ENCODE peak calls at places on chromosomes 5 and 9, in nine cellular contexts. G, X, D, Q, P, U, R, C and Z are unnamed samples.

GRCh38 chr5:32239385-32239784 is 65.3 kb upstream of the GOLPH3 start:
- DNase-seq in C (no peak), G (no peak), X (no peak), U (no peak), Q (no peak), R (no peak), P (no peak), D (no peak), Z (no peak)

GRCh38 chr9:135963938-135964337 is 2.8 kb upstream of the UBAC1 start:
- DNase-seq in R (no peak), Q (no peak), U (no peak), G (no peak), D (no peak), X (no peak), P (no peak), C (no peak), Z (no peak)

GRCh38 chr5:1643651-1644392 is 120.1 kb upstream of the LPCAT1 start:
- DNase-seq in P (no peak), C (peak), D (no peak), R (no peak), G (no peak), X (no peak), Q (no peak), U (no peak), Z (no peak)

GRCh38 chr9:69671904-69672827 is at the start of gene APBA1:
- DNase-seq in C (no peak), G (peak), P (no peak), Q (no peak), X (peak), U (peak), R (peak), D (peak), Z (peak)

GRCh38 chr5:87110721-87111120 is 157.0 kb upstream of the RASA1 start:
- DNase-seq in C (no peak), R (no peak), Q (no peak), P (no peak), X (no peak), D (no peak), G (no peak), U (no peak), Z (no peak)

GRCh38 chr5:127076730-127077129 is 3.4 kb upstream of the C5orf63 start:
- DNase-seq in Q (no peak), X (no peak), D (no peak), R (no peak), U (no peak), P (no peak), G (peak), C (peak), Z (no peak)

GRCh38 chr9:3740690-3741419 is 215.1 kb upstream of the RFX3 start:
- DNase-seq in G (peak), C (peak), R (no peak), U (no peak), X (no peak), P (no peak), Q (no peak), D (no peak), Z (no peak)

GRCh38 chr9:113756476-113757198 is 119.5 kb upstream of the ZNF618 start:
- DNase-seq in X (no peak), G (no peak), D (no peak), C (no peak), U (no peak), R (no peak), P (no peak), Q (no peak), Z (no peak)

GRCh38 chr5:154197801-154198461 is 7.4 kb downstream of the GALNT10 start:
- DNase-seq in U (no peak), G (peak), D (no peak), R (no peak), X (peak), P (no peak), Q (no peak), C (peak), Z (peak)

GRCh38 chr9:132168347-132168746 is 6.5 kb downstream of the NTNG2 start:
- DNase-seq in C (peak), Q (no peak), G (peak), R (no peak), X (no peak), D (no peak), U (no peak), P (no peak), Z (no peak)

GRCh38 chr9:92660266-92660665 is 9.7 kb downstream of the IPPK start:
- DNase-seq in D (no peak), C (no peak), G (no peak), Q (no peak), R (no peak), X (no peak), P (no peak), U (no peak), Z (no peak)

GRCh38 chr9:133191989-133192388 is 17.1 kb downstream of the OBP2B start:
- DNase-seq in C (no peak), Q (no peak), U (no peak), D (no peak), G (no peak), P (no peak), X (peak), R (no peak), Z (no peak)

GRCh38 chr9:36319183-36319582 is 60.9 kb upstream of the GNE start:
- DNase-seq in P (no peak), Q (no peak), X (no peak), C (no peak), R (no peak), U (no peak), D (no peak), G (no peak), Z (no peak)

GRCh38 chr9:33649463-33649862 is 125.4 kb downstream of the ANKRD18B start:
- DNase-seq in Q (no peak), X (no peak), P (peak), U (no peak), R (no peak), D (no peak), G (no peak), C (no peak), Z (peak)

GRCh38 chr5:14946813-14947640 is 75.4 kb upstream of the ANKH start:
- DNase-seq in G (no peak), C (peak), D (peak), X (peak), Q (no peak), P (peak), R (no peak), U (no peak), Z (peak)

GRCh38 chr5:1186351-1187233 is 14.8 kb upstream of the SLC6A19 start:
- DNase-seq in R (no peak), G (no peak), U (no peak), P (no peak), C (no peak), X (no peak), D (no peak), Q (no peak), Z (no peak)

GRCh38 chr9:110033869-110034268 is 174.1 kb downstream of the C9orf152 start:
- DNase-seq in X (no peak), C (peak), P (no peak), U (no peak), D (no peak), R (no peak), G (no peak), Q (no peak), Z (no peak)

GRCh38 chr5:118405650-118406061 is 582.7 kb downstream of the DTWD2 start:
- DNase-seq in C (no peak), P (no peak), D (peak), G (no peak), Q (no peak), U (no peak), X (no peak), R (no peak), Z (no peak)

GRCh38 chr5:149804478-149805450 is 74.7 kb downstream of the PPARGC1B start:
- DNase-seq in C (no peak), R (no peak), X (no peak), G (no peak), Q (no peak), U (no peak), D (no peak), P (no peak), Z (no peak)

GRCh38 chr5:150081541-150082283 is 4.6 kb downstream of the CSF1R start:
- DNase-seq in P (no peak), U (no peak), X (no peak), Q (no peak), D (peak), R (peak), G (peak), C (no peak), Z (peak)

GRCh38 chr5:161846731-161847130 is 1.2 kb upstream of the GABRA1 start:
- DNase-seq in P (peak), Q (no peak), R (no peak), X (peak), C (peak), D (peak), U (peak), G (no peak), Z (no peak)

GRCh38 chr9:134590240-134591081 is 51.1 kb upstream of the COL5A1 start:
- DNase-seq in D (no peak), C (no peak), U (no peak), Q (no peak), G (no peak), P (no peak), R (no peak), X (no peak), Z (no peak)

GRCh38 chr9:134589748-134590147 is 51.9 kb upstream of the COL5A1 start:
- DNase-seq in R (no peak), U (no peak), C (no peak), G (no peak), P (no peak), D (no peak), Q (no peak), X (no peak), Z (no peak)

GRCh38 chr9:134591082-134591571 is 50.5 kb upstream of the COL5A1 start:
- DNase-seq in U (no peak), C (no peak), X (no peak), P (no peak), R (no peak), D (no peak), Q (no peak), G (no peak), Z (no peak)

GRCh38 chr9:134585021-134585561 is 56.5 kb upstream of the COL5A1 start:
- DNase-seq in G (no peak), D (no peak), P (no peak), C (no peak), Q (no peak), U (peak), X (no peak), R (no peak), Z (no peak)

DNA sequence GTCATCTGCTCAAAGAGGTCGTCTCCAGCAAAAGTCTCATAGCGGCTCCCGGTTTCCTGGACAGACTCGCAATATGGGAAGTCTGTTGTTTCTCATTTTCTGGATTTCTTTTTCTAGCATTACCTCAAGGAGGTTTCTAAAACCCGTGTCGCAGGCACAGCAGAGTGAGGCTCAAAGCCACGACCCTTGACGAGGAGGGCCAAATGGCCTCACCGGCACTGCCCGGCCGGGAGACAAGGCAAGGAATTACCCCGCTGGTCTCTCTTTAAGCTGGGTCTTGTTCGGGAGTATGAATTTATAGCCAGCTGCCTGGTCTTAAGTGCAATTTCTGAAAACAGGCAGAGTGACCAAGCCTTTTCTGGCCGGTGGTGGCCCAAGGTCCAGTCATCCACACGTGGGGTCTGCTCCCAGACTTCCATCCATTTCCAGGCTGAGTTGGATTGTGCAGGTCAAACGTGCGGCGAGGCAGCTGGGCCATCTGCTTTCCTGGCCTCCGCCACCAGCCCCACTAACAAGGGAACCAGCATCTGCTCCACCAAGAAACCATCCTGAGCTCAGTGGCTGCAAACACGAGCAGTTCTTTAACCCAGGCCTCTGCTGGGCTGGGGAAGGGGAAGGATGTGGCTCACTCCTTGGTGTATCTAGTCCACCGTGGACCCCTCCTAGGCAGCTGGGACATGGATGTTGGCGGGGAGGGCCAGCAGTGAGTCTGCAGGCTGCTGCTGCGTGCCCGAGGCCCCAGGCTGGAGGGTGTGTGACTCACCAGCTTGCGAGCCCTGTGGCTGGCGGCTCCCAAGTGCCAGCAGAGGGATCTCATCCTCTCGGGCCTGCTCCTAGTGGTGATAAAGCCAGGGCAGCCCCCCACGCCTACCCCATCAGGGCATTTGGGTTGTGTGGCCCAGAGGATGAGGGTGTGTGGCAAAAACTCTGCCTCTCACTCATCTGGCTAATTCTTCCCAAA is 55.6 kb upstream of the COL5A1 start:
- DNase-seq in U (peak), R (no peak), G (peak), P (no peak), X (peak), C (peak), Q (no peak), D (no peak), Z (no peak)
- TF ChIP-seq CTCF in U (no peak), R (no peak), G (peak), P (no peak), X (no peak), C (peak), Q (peak), D (no peak), Z (no peak)

GRCh38 chr5:91373016-91373415 is 10.1 kb downstream of the ARRDC3 start:
- DNase-seq in Q (no peak), R (no peak), X (no peak), D (no peak), U (no peak), C (no peak), P (no peak), G (no peak), Z (no peak)
- TF ChIP-seq CTCF in Q (no peak), R (no peak), X (no peak), D (no peak), U (no peak), C (no peak), P (no peak), G (no peak), Z (no peak)

DNA sequence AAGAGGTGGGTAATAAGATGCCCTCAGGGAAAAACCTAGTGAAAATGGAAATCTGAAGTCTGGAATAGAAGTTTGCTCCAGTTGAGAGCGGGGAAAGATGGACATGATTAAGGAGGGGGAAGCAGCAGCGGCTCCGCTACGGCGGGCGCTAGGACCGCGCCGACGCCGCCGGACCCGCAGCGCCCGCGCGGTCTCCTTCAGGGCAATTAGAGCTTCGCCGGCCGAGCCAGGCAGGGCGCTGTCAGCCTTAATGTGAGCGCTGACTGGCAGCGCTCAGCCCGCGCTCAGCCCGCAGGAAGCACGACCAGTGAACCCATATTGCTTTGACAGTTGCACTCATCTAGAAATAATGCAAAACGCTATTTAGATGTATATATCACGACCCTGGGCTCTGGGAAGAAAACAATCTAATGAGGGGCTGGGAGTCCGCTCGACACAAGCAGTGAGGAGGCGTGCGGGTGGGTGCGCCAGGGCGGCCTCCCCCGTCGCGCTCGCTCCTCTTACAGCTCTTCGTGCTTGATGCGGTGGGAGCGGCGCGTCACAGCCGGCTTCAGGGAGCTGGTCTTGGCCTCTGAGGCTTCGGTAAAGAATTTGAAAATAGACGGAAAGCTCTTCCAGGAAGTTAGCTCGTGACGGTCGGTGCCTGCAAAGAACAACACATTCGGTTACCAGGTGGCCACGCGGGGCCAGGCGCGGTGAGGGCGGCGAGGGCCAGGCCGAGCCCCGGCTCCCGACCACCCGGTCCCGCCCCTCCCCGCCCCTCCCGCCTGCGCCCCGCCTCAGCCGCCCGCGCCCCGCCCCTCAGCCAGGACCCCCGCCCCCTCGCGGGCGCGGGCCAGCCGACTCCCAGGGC is 37.7 kb downstream of the NR2F1 start:
- DNase-seq in U (no peak), X (peak), Q (no peak), D (peak), R (peak), C (peak), G (peak), P (no peak), Z (peak)
- TF ChIP-seq CTCF in U (no peak), X (peak), Q (no peak), D (peak), R (no peak), C (peak), G (peak), P (no peak), Z (no peak)

GRCh38 chr5:180860273-180860886 is 696 bp downstream of the ZFP62 start:
- DNase-seq in R (no peak), G (no peak), U (peak), P (peak), D (peak), X (peak), Q (no peak), C (peak), Z (peak)
- TF ChIP-seq CTCF in R (no peak), G (no peak), U (peak), P (peak), D (peak), X (peak), Q (no peak), C (peak), Z (peak)

DNA sequence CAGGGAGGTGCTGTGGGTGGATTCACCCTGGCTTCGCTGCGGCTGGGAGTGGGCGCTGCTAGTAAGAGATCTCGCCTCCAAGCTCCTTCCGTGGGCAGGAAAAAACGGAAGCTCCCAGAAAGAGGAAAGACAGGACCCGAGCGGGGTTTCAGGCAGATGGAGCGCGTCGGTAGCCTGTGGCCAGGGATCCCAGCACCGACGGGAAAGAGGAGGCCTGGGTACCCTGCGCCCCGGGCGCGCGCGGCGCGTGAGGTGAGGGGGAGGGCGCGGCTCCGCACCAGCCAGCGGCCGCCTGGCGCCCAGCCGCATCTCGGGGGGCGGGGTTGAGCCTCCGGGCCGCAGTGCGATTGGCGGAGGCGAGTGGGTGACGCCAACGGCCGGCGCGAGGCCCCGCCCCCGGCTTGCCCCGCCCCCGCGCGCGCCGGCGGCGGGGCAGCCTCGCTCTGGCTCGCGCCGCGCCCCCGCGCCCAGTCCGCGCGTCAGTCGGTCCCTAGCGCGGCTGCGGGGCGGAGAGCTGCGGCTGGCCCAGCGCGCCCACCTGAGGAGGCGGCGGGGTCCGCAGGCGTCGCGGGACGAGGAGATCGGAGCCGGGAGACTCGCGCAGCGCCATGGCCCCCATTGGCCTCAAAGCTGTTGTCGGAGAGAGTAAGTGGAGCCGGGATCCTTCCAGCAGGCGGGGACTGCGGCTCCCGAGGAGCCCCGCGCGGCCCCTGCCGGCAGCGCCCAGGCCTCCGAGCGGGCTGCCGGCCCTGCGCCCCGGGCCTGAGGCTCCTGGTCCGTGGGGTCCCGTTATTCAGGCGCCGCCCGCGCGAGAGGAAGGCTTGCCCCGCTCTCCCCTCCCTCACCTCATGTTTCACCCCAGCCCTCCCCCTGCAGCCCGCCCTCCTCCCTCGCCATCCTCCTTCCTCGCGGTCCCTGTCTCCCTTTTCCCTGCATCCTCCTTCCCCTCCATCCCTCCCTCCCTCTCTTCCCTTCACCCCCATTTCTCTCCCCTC is at the start of gene STXBP1:
- DNase-seq in Q (no peak), D (peak), R (peak), X (peak), G (peak), U (peak), P (peak), C (peak), Z (peak)
- TF ChIP-seq CTCF in Q (peak), D (peak), R (no peak), X (peak), G (peak), U (peak), P (peak), C (no peak), Z (no peak)